ENCODE peak calls at places on chromosomes 1 and 21, in ten cellular contexts. W, B, Q, R, H, N, O, F, I and T are unnamed samples.

GRCh38 chr1:89356658-89357400 is 7.0 kb upstream of the GBP6 start:
- DNase-seq in W (no peak), B (no peak), Q (no peak), R (no peak), H (no peak), N (no peak), O (no peak), F (no peak), I (no peak), T (no peak)

GRCh38 chr21:33904041-33904440 is 11.6 kb downstream of the ATP5PO start:
- DNase-seq in W (no peak), B (no peak), Q (no peak), R (no peak), H (no peak), N (no peak), O (no peak), F (peak), I (no peak), T (no peak)

GRCh38 chr1:225746361-225747179 is 31.1 kb upstream of the SRP9 start:
- DNase-seq in W (no peak), B (peak), Q (peak), R (peak), H (peak), N (peak), O (peak), F (peak), I (no peak), T (no peak)

GRCh38 chr1:100736324-100736723 is 16.8 kb downstream of the VCAM1 start:
- DNase-seq in W (no peak), B (no peak), Q (no peak), R (no peak), H (no peak), N (no peak), O (peak), F (no peak), I (no peak), T (no peak)

GRCh38 chr1:2236695-2237677 is 8.9 kb downstream of the SKI start:
- DNase-seq in W (no peak), B (no peak), Q (no peak), R (peak), H (peak), N (no peak), O (no peak), F (no peak), I (no peak), T (no peak)

GRCh38 chr1:155940531-155940992 is 876 bp upstream of the RXFP4 start:
- DNase-seq in W (no peak), B (no peak), Q (peak), R (no peak), H (peak), N (peak), O (peak), F (no peak), I (no peak), T (no peak)

GRCh38 chr1:207804746-207805468 is 53.1 kb downstream of the CD46 start:
- DNase-seq in W (no peak), B (no peak), Q (no peak), R (no peak), H (no peak), N (no peak), O (no peak), F (no peak), I (no peak), T (no peak)

GRCh38 chr21:39502631-39503030 is 50.9 kb downstream of the SH3BGR start:
- DNase-seq in W (no peak), B (no peak), Q (no peak), R (no peak), H (no peak), N (no peak), O (peak), F (no peak), I (peak), T (no peak)

GRCh38 chr1:3616861-3617260 is 5.6 kb upstream of the MEGF6 start:
- DNase-seq in W (no peak), B (no peak), Q (no peak), R (no peak), H (no peak), N (no peak), O (no peak), F (no peak), I (no peak), T (no peak)

GRCh38 chr1:94025383-94026340 is 95.3 kb downstream of the ABCA4 start:
- DNase-seq in W (peak), B (no peak), Q (peak), R (no peak), H (peak), N (no peak), O (peak), F (no peak), I (no peak), T (peak)

GRCh38 chr1:230493264-230493663 is 67.1 kb upstream of the PGBD5 start:
- DNase-seq in W (no peak), B (no peak), Q (no peak), R (no peak), H (no peak), N (no peak), O (no peak), F (no peak), I (no peak), T (no peak)

GRCh38 chr1:9169601-9170137 is 40.8 kb upstream of the GPR157 start:
- DNase-seq in W (no peak), B (no peak), Q (no peak), R (no peak), H (no peak), N (no peak), O (no peak), F (no peak), I (no peak), T (no peak)

GRCh38 chr1:84550826-84551225 is 23.4 kb downstream of the CTBS start:
- DNase-seq in W (no peak), B (no peak), Q (no peak), R (no peak), H (no peak), N (no peak), O (no peak), F (no peak), I (no peak), T (no peak)

GRCh38 chr1:201254625-201255469 is 28.5 kb upstream of the PKP1 start:
- DNase-seq in W (peak), B (peak), Q (peak), R (peak), H (peak), N (no peak), O (peak), F (no peak), I (peak), T (peak)

GRCh38 chr1:117067528-117068370 is 7.6 kb downstream of the TTF2 start:
- DNase-seq in W (peak), B (peak), Q (peak), R (peak), H (peak), N (no peak), O (peak), F (peak), I (peak), T (peak)